ENCODE peak calls at places on chromosomes 16 and 17, in nine cellular contexts. One of them, this sample, is unnamed.
A peak's percentile ranks its signal among the peaks of the same experiment; 100 is the strongest.

GRCh38 chr17:72219136-72219823 is 98.5 kb downstream of the SOX9 start:
- DNase-seq in fibroblast of the aortic adventitia: no peak
- DNase-seq in fibroblast of lung: no peak
- DNase-seq in A673: peak; percentile 54
- DNase-seq in HFFc6: no peak
- DNase-seq in neuronal stem cell: peak; percentile 85
- DNase-seq in activated T-helper 1 cell treated with anti-CD3 and anti-CD28 coated beads, Interleukin-2, amount 50 U/mL, for 16 hours: no peak
- DNase-seq in activated T-cell treated with anti-CD3 and anti-CD28 coated beads, Interleukin-2, amount 50 U/mL, for 4 hours: no peak
- DNase-seq in iPS DF 19.7: no peak
- DNase-seq in this sample: no peak

GRCh38 chr16:80347900-80348299 is 192.9 kb upstream of the DYNLRB2 start:
- DNase-seq in A673: no peak
- DNase-seq in fibroblast of lung: peak; percentile 26
- DNase-seq in iPS DF 19.7: no peak
- DNase-seq in fibroblast of the aortic adventitia: peak; percentile 7
- DNase-seq in neuronal stem cell: no peak
- DNase-seq in activated T-helper 1 cell treated with anti-CD3 and anti-CD28 coated beads, Interleukin-2, amount 50 U/mL, for 16 hours: no peak
- DNase-seq in activated T-cell treated with anti-CD3 and anti-CD28 coated beads, Interleukin-2, amount 50 U/mL, for 4 hours: no peak
- DNase-seq in HFFc6: no peak
- DNase-seq in this sample: no peak

GRCh38 chr17:10121971-10122707 is 76.3 kb downstream of the GAS7 start:
- DNase-seq in iPS DF 19.7: no peak
- DNase-seq in HFFc6: no peak
- DNase-seq in activated T-cell treated with anti-CD3 and anti-CD28 coated beads, Interleukin-2, amount 50 U/mL, for 4 hours: no peak
- DNase-seq in neuronal stem cell: no peak
- DNase-seq in activated T-helper 1 cell treated with anti-CD3 and anti-CD28 coated beads, Interleukin-2, amount 50 U/mL, for 16 hours: no peak
- DNase-seq in fibroblast of the aortic adventitia: peak; percentile 45
- DNase-seq in fibroblast of lung: no peak
- DNase-seq in A673: no peak
- DNase-seq in this sample: peak; percentile 80

GRCh38 chr17:57761887-57762286 is 16.8 kb upstream of the CCDC182 start:
- DNase-seq in fibroblast of the aortic adventitia: no peak
- DNase-seq in neuronal stem cell: peak; percentile 17
- DNase-seq in iPS DF 19.7: no peak
- DNase-seq in activated T-helper 1 cell treated with anti-CD3 and anti-CD28 coated beads, Interleukin-2, amount 50 U/mL, for 16 hours: no peak
- DNase-seq in fibroblast of lung: no peak
- DNase-seq in activated T-cell treated with anti-CD3 and anti-CD28 coated beads, Interleukin-2, amount 50 U/mL, for 4 hours: no peak
- DNase-seq in A673: no peak
- DNase-seq in HFFc6: no peak
- DNase-seq in this sample: no peak

GRCh38 chr17:55420776-55421178 is 858 bp downstream of the MMD start:
- DNase-seq in fibroblast of the aortic adventitia: no peak
- DNase-seq in activated T-cell treated with anti-CD3 and anti-CD28 coated beads, Interleukin-2, amount 50 U/mL, for 4 hours: peak; percentile 26
- DNase-seq in iPS DF 19.7: no peak
- DNase-seq in activated T-helper 1 cell treated with anti-CD3 and anti-CD28 coated beads, Interleukin-2, amount 50 U/mL, for 16 hours: peak; percentile 10
- DNase-seq in fibroblast of lung: peak; percentile 34
- DNase-seq in HFFc6: no peak
- DNase-seq in A673: peak; percentile 32
- DNase-seq in neuronal stem cell: peak; percentile 32
- DNase-seq in this sample: peak; percentile 84

GRCh38 chr16:57815987-57816745 is 13.9 kb upstream of the KIFC3 start:
- DNase-seq in A673: peak; percentile 85
- DNase-seq in activated T-cell treated with anti-CD3 and anti-CD28 coated beads, Interleukin-2, amount 50 U/mL, for 4 hours: peak; percentile 41
- DNase-seq in fibroblast of the aortic adventitia: peak; percentile 90
- DNase-seq in fibroblast of lung: peak; percentile 88
- DNase-seq in HFFc6: peak; percentile 80
- DNase-seq in neuronal stem cell: no peak
- DNase-seq in activated T-helper 1 cell treated with anti-CD3 and anti-CD28 coated beads, Interleukin-2, amount 50 U/mL, for 16 hours: no peak
- DNase-seq in iPS DF 19.7: no peak
- DNase-seq in this sample: peak; percentile 98

GRCh38 chr17:59167571-59168001 is 12.0 kb downstream of the PRR11 start:
- DNase-seq in fibroblast of lung: no peak
- DNase-seq in A673: no peak
- DNase-seq in iPS DF 19.7: no peak
- DNase-seq in neuronal stem cell: no peak
- DNase-seq in fibroblast of the aortic adventitia: peak; percentile 45
- DNase-seq in HFFc6: no peak
- DNase-seq in activated T-helper 1 cell treated with anti-CD3 and anti-CD28 coated beads, Interleukin-2, amount 50 U/mL, for 16 hours: no peak
- DNase-seq in activated T-cell treated with anti-CD3 and anti-CD28 coated beads, Interleukin-2, amount 50 U/mL, for 4 hours: no peak
- DNase-seq in this sample: no peak

GRCh38 chr17:8151120-8151640 is 1.0 kb downstream of the PER1 start:
- DNase-seq in fibroblast of lung: peak; percentile 92
- DNase-seq in neuronal stem cell: no peak
- DNase-seq in A673: peak; percentile 91
- DNase-seq in activated T-cell treated with anti-CD3 and anti-CD28 coated beads, Interleukin-2, amount 50 U/mL, for 4 hours: peak; percentile 89
- DNase-seq in HFFc6: peak; percentile 82
- DNase-seq in iPS DF 19.7: no peak
- DNase-seq in fibroblast of the aortic adventitia: peak; percentile 89
- DNase-seq in activated T-helper 1 cell treated with anti-CD3 and anti-CD28 coated beads, Interleukin-2, amount 50 U/mL, for 16 hours: peak; percentile 82
- DNase-seq in this sample: peak; percentile 99

GRCh38 chr17:17870292-17870691 is 33.5 kb upstream of the SREBF1 start:
- DNase-seq in activated T-helper 1 cell treated with anti-CD3 and anti-CD28 coated beads, Interleukin-2, amount 50 U/mL, for 16 hours: no peak
- DNase-seq in A673: no peak
- DNase-seq in iPS DF 19.7: no peak
- DNase-seq in activated T-cell treated with anti-CD3 and anti-CD28 coated beads, Interleukin-2, amount 50 U/mL, for 4 hours: no peak
- DNase-seq in HFFc6: no peak
- DNase-seq in fibroblast of lung: no peak
- DNase-seq in fibroblast of the aortic adventitia: no peak
- DNase-seq in neuronal stem cell: no peak
- DNase-seq in this sample: no peak

GRCh38 chr17:74566132-74566753 is 1.1 kb downstream of the CD300H start:
- DNase-seq in activated T-helper 1 cell treated with anti-CD3 and anti-CD28 coated beads, Interleukin-2, amount 50 U/mL, for 16 hours: no peak
- DNase-seq in iPS DF 19.7: peak; percentile 50
- DNase-seq in A673: peak; percentile 58
- DNase-seq in HFFc6: no peak
- DNase-seq in fibroblast of lung: peak; percentile 3
- DNase-seq in activated T-cell treated with anti-CD3 and anti-CD28 coated beads, Interleukin-2, amount 50 U/mL, for 4 hours: no peak
- DNase-seq in fibroblast of the aortic adventitia: peak; percentile 14
- DNase-seq in neuronal stem cell: peak; percentile 33
- DNase-seq in this sample: no peak

GRCh38 chr16:48231675-48232214 is 12.4 kb upstream of the LONP2 start:
- DNase-seq in fibroblast of lung: peak; percentile 70
- DNase-seq in activated T-cell treated with anti-CD3 and anti-CD28 coated beads, Interleukin-2, amount 50 U/mL, for 4 hours: no peak
- DNase-seq in iPS DF 19.7: peak; percentile 17
- DNase-seq in HFFc6: peak; percentile 16
- DNase-seq in activated T-helper 1 cell treated with anti-CD3 and anti-CD28 coated beads, Interleukin-2, amount 50 U/mL, for 16 hours: no peak
- DNase-seq in A673: peak; percentile 59
- DNase-seq in fibroblast of the aortic adventitia: peak; percentile 51
- DNase-seq in neuronal stem cell: peak; percentile 17
- DNase-seq in this sample: no peak

GRCh38 chr17:59848778-59849177 is 44.0 kb downstream of the TUBD1 start:
- DNase-seq in HFFc6: no peak
- DNase-seq in A673: no peak
- DNase-seq in fibroblast of lung: peak; percentile 94
- DNase-seq in activated T-helper 1 cell treated with anti-CD3 and anti-CD28 coated beads, Interleukin-2, amount 50 U/mL, for 16 hours: no peak
- DNase-seq in activated T-cell treated with anti-CD3 and anti-CD28 coated beads, Interleukin-2, amount 50 U/mL, for 4 hours: no peak
- DNase-seq in fibroblast of the aortic adventitia: peak; percentile 78
- DNase-seq in neuronal stem cell: no peak
- DNase-seq in iPS DF 19.7: no peak
- DNase-seq in this sample: peak; percentile 88

GRCh38 chr16:8852534-8852933 is 16.3 kb downstream of the CARHSP1 start:
- DNase-seq in activated T-cell treated with anti-CD3 and anti-CD28 coated beads, Interleukin-2, amount 50 U/mL, for 4 hours: no peak
- DNase-seq in activated T-helper 1 cell treated with anti-CD3 and anti-CD28 coated beads, Interleukin-2, amount 50 U/mL, for 16 hours: no peak
- DNase-seq in HFFc6: no peak
- DNase-seq in A673: no peak
- DNase-seq in fibroblast of lung: no peak
- DNase-seq in fibroblast of the aortic adventitia: no peak
- DNase-seq in iPS DF 19.7: no peak
- DNase-seq in neuronal stem cell: no peak
- DNase-seq in this sample: no peak

This sample was measured in posterior vena cava.